ENCODE peak calls at places on chromosomes 4 and X, in six cellular contexts. B, U, X, D, K and J are unnamed samples.

GRCh38 chrX:9913041-9913440 is 54.1 kb upstream of the CLDN34 start:
- DNase-seq in U (peak; percentile 43), X (no peak), D (peak; percentile 85), B (no peak), K (peak; percentile 36), J (no peak)

GRCh38 chrX:129040124-129040523 is 483.2 kb downstream of the SMARCA1 start:
- DNase-seq in B (no peak), D (no peak), U (no peak), K (no peak), X (no peak), J (no peak)

GRCh38 chr4:80586716-80587115 is 251.2 kb downstream of the CFAP299 start:
- DNase-seq in X (no peak), B (no peak), D (peak; percentile 88), U (no peak), K (no peak), J (no peak)

GRCh38 chrX:8288590-8288989 is 117.5 kb upstream of the VCX2 start:
- DNase-seq in K (no peak), D (peak; percentile 77), B (no peak), U (no peak), X (no peak), J (no peak)

GRCh38 chrX:16459008-16459407 is 190.9 kb upstream of the S100G start:
- DNase-seq in B (no peak), U (peak; percentile 57), K (no peak), D (no peak), X (no peak), J (no peak)

GRCh38 chrX:133559909-133560308 is 144.6 kb upstream of the GPC4 start:
- DNase-seq in D (peak; percentile 44), B (no peak), U (no peak), X (no peak), K (no peak), J (no peak)

GRCh38 chr4:156598138-156598681 is 373.4 kb downstream of the PDGFC start:
- DNase-seq in U (peak; percentile 78), B (peak; percentile 14), X (no peak), K (peak; percentile 66), D (peak; percentile 39), J (no peak)

GRCh38 chr4:139528377-139529005 is 27.5 kb downstream of the SETD7 start:
- DNase-seq in B (no peak), D (peak; percentile 30), X (no peak), K (peak; percentile 93), U (peak; percentile 96), J (no peak)

GRCh38 chrX:150405576-150405975 is 42.5 kb downstream of the MAMLD1 start:
- DNase-seq in B (peak; percentile 19), K (no peak), D (no peak), U (no peak), X (no peak), J (no peak)
- TF ChIP-seq CTCF in B (peak; percentile 29), K (peak; percentile 9), D (peak; percentile 22), U (peak; percentile 14), X (peak; percentile 32), J (no peak)

DNA sequence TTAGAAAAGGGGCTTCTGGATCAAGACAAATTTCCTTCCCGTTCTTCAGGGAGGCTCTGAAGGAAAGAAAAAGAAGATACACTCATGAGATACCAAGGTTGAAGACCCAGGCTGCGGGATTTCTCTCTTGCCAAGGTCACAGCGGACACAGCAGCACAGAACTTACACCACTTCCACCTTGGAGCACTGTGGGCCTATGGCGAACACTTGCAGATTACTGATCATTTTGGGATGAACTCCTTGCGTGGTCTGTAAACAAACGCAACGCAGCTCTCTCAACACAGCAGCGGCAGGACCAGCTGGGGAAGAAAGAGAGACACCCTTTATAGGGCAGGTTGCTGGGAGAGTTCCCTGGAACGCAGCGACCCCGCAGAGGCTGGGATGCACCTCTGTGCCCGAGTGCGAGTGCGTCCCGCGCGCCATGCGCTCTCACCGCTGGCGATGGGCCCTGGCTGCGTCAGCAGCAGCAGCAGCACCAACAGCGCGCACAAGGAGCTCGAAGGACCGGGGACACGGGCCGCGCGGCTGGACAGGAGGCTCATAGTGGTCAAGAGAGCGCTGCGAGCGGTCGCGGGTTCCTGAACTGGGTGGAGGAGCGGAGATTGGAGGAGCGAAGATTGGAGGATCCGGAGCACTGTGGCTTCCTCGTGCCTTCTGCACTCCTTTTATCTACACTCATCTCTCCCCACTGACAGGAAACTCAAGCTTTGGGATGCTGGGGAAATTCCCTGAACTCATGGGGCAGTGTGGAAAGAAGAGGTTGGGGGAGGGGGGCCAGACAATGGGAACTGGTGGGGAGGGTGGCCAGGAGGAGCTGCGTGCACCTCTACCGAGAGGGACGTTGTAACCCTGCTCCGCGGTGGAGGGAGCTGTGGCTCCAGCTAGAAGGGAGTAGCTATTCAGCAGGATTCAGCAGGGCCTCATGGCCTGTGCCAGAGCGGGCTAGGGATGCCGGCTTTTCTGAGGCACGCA is at the start of gene CXCL5:
- DNase-seq in U (peak; percentile 39), X (no peak), B (no peak), K (peak; percentile 81), D (peak; percentile 29), J (no peak)
- TF ChIP-seq CTCF in U (no peak), X (no peak), B (no peak), K (peak; percentile 37), D (peak; percentile 14), J (peak; percentile 27)

GRCh38 chr4:24560770-24561415 is 23.5 kb downstream of the DHX15 start:
- DNase-seq in K (no peak), X (no peak), B (no peak), D (no peak), U (peak; percentile 74), J (no peak)

GRCh38 chr4:24559032-24559821 is 25.1 kb downstream of the DHX15 start:
- DNase-seq in U (peak; percentile 25), X (no peak), K (no peak), D (no peak), B (no peak), J (no peak)

GRCh38 chr4:24557036-24558022 is 27.0 kb downstream of the DHX15 start:
- DNase-seq in X (no peak), U (peak; percentile 63), B (peak; percentile 15), K (no peak), D (peak; percentile 34), J (no peak)

GRCh38 chr4:24561438-24562139 is 22.8 kb downstream of the DHX15 start:
- DNase-seq in B (no peak), K (no peak), X (no peak), D (no peak), U (no peak), J (no peak)

GRCh38 chr4:24559889-24560288 is 24.5 kb downstream of the DHX15 start:
- DNase-seq in U (peak; percentile 61), X (no peak), B (no peak), K (peak; percentile 61), D (peak; percentile 49), J (no peak)
- TF ChIP-seq CTCF in U (no peak), X (no peak), B (no peak), K (no peak), D (peak; percentile 2), J (no peak)

DNA sequence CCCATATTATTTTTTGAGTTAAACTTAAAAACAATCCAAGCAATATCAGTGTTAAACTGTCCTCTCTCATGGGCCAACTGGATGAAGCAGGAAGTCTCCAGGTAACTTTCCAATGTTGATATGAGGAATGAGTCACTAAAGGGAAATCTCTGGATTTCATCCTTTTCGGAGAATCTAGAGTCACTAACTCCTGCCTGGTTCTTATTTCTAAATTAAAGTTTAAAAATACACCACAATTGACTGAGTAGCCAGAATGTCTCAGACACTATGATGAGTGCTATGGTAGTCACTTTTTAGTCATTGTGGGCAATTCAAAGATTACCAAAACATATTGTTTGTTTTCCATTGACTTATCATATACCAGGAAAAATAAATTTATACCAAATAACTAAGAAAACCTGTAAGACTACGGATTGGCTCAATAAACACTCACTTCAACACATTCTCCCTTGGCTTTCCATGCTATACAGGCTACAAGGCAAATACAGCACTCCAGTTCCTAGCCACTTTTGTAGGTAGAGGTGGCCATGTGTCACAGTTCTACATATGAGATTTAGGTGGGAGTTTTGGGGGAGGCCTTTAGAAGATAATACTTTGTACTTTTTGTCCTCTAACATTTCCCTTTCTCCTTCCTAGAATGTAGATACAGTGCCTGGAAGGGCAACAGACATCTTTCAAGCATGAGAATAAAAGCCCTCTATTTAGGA is 8.6 kb downstream of the SLC9B2 start:
- DNase-seq in D (peak; percentile 77), K (no peak), X (no peak), U (peak; percentile 39), B (no peak), J (no peak)
- TF ChIP-seq CTCF in D (no peak), K (no peak), X (no peak), U (no peak), B (no peak), J (no peak)

GRCh38 chr4:164700471-164700870 is 53.5 kb upstream of the SMIM31 start:
- DNase-seq in U (no peak), K (no peak), X (no peak), B (peak; percentile 35), D (peak; percentile 7), J (no peak)
- TF ChIP-seq CTCF in U (no peak), K (no peak), X (peak; percentile 54), B (peak; percentile 16), D (peak; percentile 33), J (peak; percentile 14)

GRCh38 chr4:107330915-107331314 is 294.8 kb upstream of the DKK2 start:
- DNase-seq in K (no peak), X (no peak), D (no peak), U (no peak), B (no peak), J (no peak)

GRCh38 chr4:107333518-107333917 is 297.4 kb upstream of the DKK2 start:
- DNase-seq in U (no peak), B (no peak), K (no peak), X (no peak), D (no peak), J (no peak)
- TF ChIP-seq CTCF in U (no peak), B (no peak), K (no peak), X (no peak), D (no peak), J (no peak)